ENCODE peak calls at places on chromosomes 4 and X, in eight cellular contexts. W is SJCRH30, R is lower lobe of right lung, T is HCT116, V is ascending aorta, D is left ventricle myocardium inferior, B is brain microvascular endothelial cell, Y is right lobe of liver. L is an unnamed sample. For H3K27me3 and H3K36me3, the result is how much of the 10 kb centered on the place peaks cover.

GRCh38 chr4:124783847-124784246 is 71.3 kb upstream of the ANKRD50 start:
- DNase-seq in B (peak), R (no peak), T (no peak), Y (no peak), V (no peak), W (no peak), D (no peak), L (no peak)

GRCh38 chrX:27555514-27555913 is 34.6 kb upstream of the DCAF8L2 start:
- DNase-seq in V (no peak), B (no peak), Y (no peak), W (peak), R (no peak), T (no peak), D (no peak), L (peak)

GRCh38 chrX:41085883-41086626 is 810 bp downstream of the USP9X start:
- DNase-seq in T (no peak), D (peak), B (peak), R (peak), Y (peak), V (peak), W (peak), L (peak)

GRCh38 chr4:26083987-26084386 is 170.0 kb downstream of the SMIM20 start:
- DNase-seq in B (peak), D (no peak), T (peak), Y (no peak), V (no peak), R (no peak), W (peak), L (no peak)

GRCh38 chr4:138555584-138555983 is 313.4 kb upstream of the SLC7A11 start:
- DNase-seq in W (no peak), R (no peak), B (no peak), D (no peak), Y (no peak), T (no peak), V (no peak), L (peak)

GRCh38 chrX:72576161-72576896 is 3.7 kb upstream of the HDAC8 start:
- DNase-seq in T (no peak), Y (no peak), V (no peak), R (no peak), B (peak), D (no peak), W (no peak), L (no peak)

GRCh38 chr4:89836897-89837384 is at the start of gene SNCA:
- DNase-seq in R (peak), T (no peak), V (no peak), W (peak), Y (peak), D (peak), B (peak), L (peak)

GRCh38 chr4:57059890-57060716 is 50.1 kb downstream of the IGFBP7 start:
- DNase-seq in B (no peak), Y (no peak), D (no peak), W (no peak), V (no peak), T (no peak), R (no peak), L (no peak)

GRCh38 chrX:97238632-97239031 is 354.9 kb downstream of the RPA4 start:
- DNase-seq in T (peak), V (no peak), Y (no peak), R (no peak), B (peak), D (no peak), W (no peak), L (peak)

GRCh38 chr4:182250446-182250845 is 7.2 kb downstream of the TENM3 start:
- DNase-seq in V (no peak), W (no peak), B (no peak), D (no peak), R (no peak), Y (no peak), T (no peak), L (no peak)

GRCh38 chr4:5772528-5773270 is 61.7 kb downstream of the EVC start:
- DNase-seq in Y (no peak), T (no peak), D (no peak), R (no peak), W (no peak), B (no peak), V (no peak), L (no peak)

GRCh38 chr4:68927165-68927564 is 24.4 kb downstream of the UGT2A3 start:
- DNase-seq in Y (no peak), V (no peak), T (no peak), B (no peak), R (no peak), W (no peak), D (no peak), L (no peak)

GRCh38 chr4:99723555-99724450 is 66.2 kb upstream of the C4orf54 start:
- DNase-seq in D (peak), R (peak), T (peak), Y (peak), W (peak), B (peak), V (peak), L (no peak)

GRCh38 chrX:100748133-100748532 is 16.2 kb upstream of the SYTL4 start:
- DNase-seq in W (no peak), R (no peak), V (no peak), Y (no peak), D (no peak), B (peak), T (peak), L (no peak)

GRCh38 chr4:148164529-148164928 is 277.7 kb downstream of the NR3C2 start:
- DNase-seq in R (no peak), B (no peak), V (no peak), W (no peak), D (no peak), Y (no peak), T (no peak), L (no peak)

GRCh38 chr4:17189322-17189721 is 290.9 kb upstream of the LDB2 start:
- DNase-seq in V (no peak), T (no peak), D (no peak), B (no peak), Y (no peak), R (no peak), W (no peak), L (no peak)

GRCh38 chrX:133985164-133986007 is at the start of gene GPC3:
- DNase-seq in W (peak), R (peak), B (no peak), T (no peak), D (peak), V (no peak), Y (peak), L (peak)
- H3K4me3 ChIP-seq in W (peak), R (peak), B (peak), T (peak), D (peak), V (peak), Y (peak), L (peak)

GRCh38 chrX:132365490-132365889 is 123.3 kb downstream of the MBNL3 start:
- DNase-seq in R (no peak), W (no peak), V (no peak), Y (no peak), D (no peak), B (no peak), T (no peak), L (no peak)
- H3K27me3 ChIP-seq in R (under half), W (under half), V (under half), Y (under half), D (under half), B (under half), T (under half), L (under half)

GRCh38 chrX:10130354-10130753 is 26.4 kb upstream of the CLCN4 start:
- DNase-seq in B (no peak), R (no peak), V (no peak), T (no peak), W (no peak), D (no peak), Y (no peak), L (no peak)
- H3K36me3 ChIP-seq in B (under half), R (half or more), V (under half), T (under half), W (under half), D (under half), Y (under half), L (under half)

GRCh38 chrX:46577116-46578005 is 3.8 kb downstream of the CHST7 start:
- DNase-seq in B (peak), Y (no peak), R (no peak), W (no peak), V (no peak), D (no peak), T (no peak), L (peak)

GRCh38 chrX:46574941-46575381 is 1.4 kb downstream of the CHST7 start:
- DNase-seq in W (no peak), B (no peak), V (no peak), R (peak), T (no peak), Y (peak), D (peak), L (peak)

GRCh38 chrX:46575586-46575985 is 2.0 kb downstream of the CHST7 start:
- DNase-seq in B (no peak), R (no peak), D (no peak), Y (no peak), W (no peak), T (no peak), V (no peak), L (no peak)

GRCh38 chrX:46575991-46576392 is 2.4 kb downstream of the CHST7 start:
- DNase-seq in B (no peak), Y (peak), V (no peak), T (no peak), W (no peak), R (no peak), D (peak), L (peak)

DNA sequence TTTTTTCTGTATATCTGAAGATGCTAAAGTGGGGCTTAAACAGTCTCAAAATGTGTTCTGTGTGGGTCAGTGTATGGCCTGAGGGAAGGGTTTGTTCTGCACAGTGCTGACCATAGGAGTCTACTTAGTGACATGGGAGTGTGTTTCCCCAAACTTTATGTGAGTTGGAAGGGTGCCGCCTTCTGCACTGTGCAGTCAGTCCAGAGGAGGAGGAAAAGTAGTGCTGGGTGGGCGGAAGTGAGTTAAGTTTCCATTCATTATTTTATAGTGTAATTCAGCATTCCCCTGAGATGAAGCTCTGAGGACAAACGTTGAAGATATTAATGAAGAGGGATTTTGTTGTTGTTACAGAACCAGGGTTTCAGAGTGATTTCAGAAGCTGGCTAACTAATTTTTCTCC is 2.9 kb downstream of the CHST7 start:
- DNase-seq in Y (no peak), T (no peak), V (no peak), B (no peak), W (no peak), R (no peak), D (peak), L (no peak)
- H3K4me3 ChIP-seq in Y (peak), T (no peak), V (peak), B (peak), W (peak), R (peak), D (peak), L (peak)

GRCh38 chrX:47643926-47644325 is 6.4 kb downstream of the ELK1 start:
- DNase-seq in V (peak), R (no peak), W (no peak), B (no peak), T (no peak), Y (no peak), D (no peak), L (no peak)
- H3K27me3 ChIP-seq in V (under half), R (under half), W (under half), B (under half), T (under half), Y (under half), D (under half), L (under half)

GRCh38 chr4:189090174-189090814 is 850.4 kb upstream of the FRG1 start:
- DNase-seq in W (no peak), B (peak), V (no peak), T (peak), Y (no peak), R (no peak), D (no peak), L (peak)
- H3K36me3 ChIP-seq in W (under half), B (under half), V (under half), T (under half), Y (under half), R (under half), D (under half), L (under half)